ENCODE peak calls at places on chromosomes 5 and 9, in ten cellular contexts. O, W, Z, B, L, S, D, F, J and M are unnamed samples.

GRCh38 chr5:172816887-172817418 is 17.1 kb upstream of the ERGIC1 start:
- DNase-seq in O (no peak), W (no peak), Z (no peak), B (no peak), L (no peak), S (peak; percentile 77), D (peak; percentile 77), F (no peak), J (peak; percentile 59), M (no peak)

GRCh38 chr9:27338527-27338903 is 41.6 kb upstream of the EQTN start:
- DNase-seq in O (no peak), W (no peak), Z (no peak), B (no peak), L (no peak), S (no peak), D (no peak), F (no peak), J (no peak), M (no peak)

GRCh38 chr9:79656127-79656526 is 84.4 kb downstream of the TLE4 start:
- DNase-seq in O (no peak), W (no peak), Z (no peak), B (no peak), L (no peak), S (no peak), D (no peak), F (no peak), J (no peak), M (no peak)

GRCh38 chr9:121862371-121862970 is 211.0 kb downstream of the DAB2IP start:
- DNase-seq in O (no peak), W (no peak), Z (no peak), B (no peak), L (no peak), S (no peak), D (no peak), F (no peak), J (no peak), M (no peak)

GRCh38 chr5:180370861-180371641 is 17.9 kb upstream of the GFPT2 start:
- DNase-seq in O (peak; percentile 57), W (no peak), Z (no peak), B (no peak), L (no peak), S (no peak), D (no peak), F (no peak), J (no peak), M (no peak)

GRCh38 chr5:71455427-71456361 is at the start of gene BDP1:
- DNase-seq in O (peak; percentile 88), W (peak; percentile 92), Z (peak; percentile 98), B (peak; percentile 77), L (peak; percentile 94), S (peak; percentile 98), D (peak; percentile 91), F (peak; percentile 98), J (peak; percentile 94), M (peak; percentile 77)

GRCh38 chr9:109192732-109193361 is 25.8 kb upstream of the FRRS1L start:
- DNase-seq in O (peak; percentile 75), W (no peak), Z (no peak), B (peak; percentile 31), L (no peak), S (no peak), D (peak; percentile 22), F (no peak), J (peak; percentile 38), M (no peak)

GRCh38 chr5:306011-306805 is 15.3 kb upstream of the AHRR start:
- DNase-seq in O (no peak), W (no peak), Z (no peak), B (no peak), L (no peak), S (no peak), D (no peak), F (no peak), J (no peak), M (no peak)

GRCh38 chr5:131379723-131380122 is 115.9 kb downstream of the CDC42SE2 start:
- DNase-seq in O (no peak), W (peak; percentile 43), Z (peak; percentile 28), B (no peak), L (peak; percentile 28), S (no peak), D (peak; percentile 27), F (peak; percentile 66), J (peak; percentile 61), M (peak; percentile 75)

GRCh38 chr9:95008151-95008771 is 281.8 kb downstream of the AOPEP start:
- DNase-seq in O (no peak), W (no peak), Z (no peak), B (no peak), L (no peak), S (peak; percentile 63), D (no peak), F (no peak), J (peak; percentile 29), M (no peak)

GRCh38 chr5:54113060-54113459 is 197.3 kb downstream of the ARL15 start:
- DNase-seq in O (no peak), W (no peak), Z (no peak), B (no peak), L (no peak), S (no peak), D (no peak), F (no peak), J (no peak), M (no peak)

GRCh38 chr9:131416509-131416908 is 22.6 kb downstream of the PRRC2B start:
- DNase-seq in O (no peak), W (no peak), Z (no peak), B (no peak), L (no peak), S (no peak), D (no peak), F (no peak), J (no peak), M (no peak)

GRCh38 chr5:135488727-135489465 is 36.7 kb upstream of the TIFAB start:
- DNase-seq in O (peak; percentile 88), W (no peak), Z (no peak), B (peak; percentile 62), L (no peak), S (peak; percentile 85), D (peak; percentile 68), F (no peak), J (peak; percentile 76), M (no peak)

GRCh38 chr5:123705741-123706140 is 193.8 kb downstream of the CSNK1G3 start:
- DNase-seq in O (no peak), W (no peak), Z (no peak), B (no peak), L (no peak), S (peak; percentile 60), D (no peak), F (no peak), J (peak; percentile 20), M (no peak)

GRCh38 chr9:94140418-94140780 is 56.1 kb downstream of the PTPDC1 start:
- DNase-seq in O (no peak), W (no peak), Z (no peak), B (no peak), L (no peak), S (no peak), D (no peak), F (no peak), J (peak; percentile 79), M (no peak)

GRCh38 chr9:77879344-77880089 is 152.1 kb downstream of the GNAQ start:
- DNase-seq in O (no peak), W (no peak), Z (no peak), B (no peak), L (no peak), S (no peak), D (no peak), F (no peak), J (peak; percentile 30), M (no peak)

GRCh38 chr5:82912462-82912861 is 164.7 kb downstream of the TMEM167A start:
- DNase-seq in O (no peak), W (no peak), Z (no peak), B (no peak), L (no peak), S (no peak), D (no peak), F (no peak), J (no peak), M (no peak)

GRCh38 chr5:107739661-107740060 is 68.9 kb upstream of the EFNA5 start:
- DNase-seq in O (no peak), W (no peak), Z (no peak), B (no peak), L (no peak), S (no peak), D (no peak), F (no peak), J (peak; percentile 72), M (no peak)

GRCh38 chr5:40866844-40867243 is 25.7 kb downstream of the CARD6 start:
- DNase-seq in O (no peak), W (no peak), Z (no peak), B (no peak), L (no peak), S (no peak), D (no peak), F (no peak), J (no peak), M (no peak)

GRCh38 chr9:76049341-76049740 is 158.9 kb downstream of the PCSK5 start:
- DNase-seq in O (no peak), W (no peak), Z (no peak), B (no peak), L (no peak), S (no peak), D (no peak), F (no peak), J (no peak), M (no peak)

GRCh38 chr5:61311836-61312808 is 19.9 kb upstream of the ZSWIM6 start:
- DNase-seq in O (no peak), W (no peak), Z (no peak), B (no peak), L (no peak), S (peak; percentile 73), D (no peak), F (no peak), J (peak; percentile 95), M (no peak)

GRCh38 chr5:14286574-14287399 is 143.6 kb downstream of the TRIO start:
- DNase-seq in O (no peak), W (no peak), Z (no peak), B (no peak), L (peak; percentile 44), S (no peak), D (no peak), F (no peak), J (no peak), M (peak; percentile 86)

GRCh38 chr5:73030995-73031394 is 75.2 kb downstream of the FCHO2 start:
- DNase-seq in O (no peak), W (no peak), Z (no peak), B (no peak), L (no peak), S (peak; percentile 84), D (peak; percentile 11), F (no peak), J (peak; percentile 75), M (no peak)

GRCh38 chr5:144315994-144316634 is 145.4 kb downstream of the KCTD16 start:
- DNase-seq in O (no peak), W (no peak), Z (no peak), B (no peak), L (no peak), S (no peak), D (no peak), F (no peak), J (no peak), M (no peak)

GRCh38 chr9:90802534-90802933 is 915 bp downstream of the SYK start:
- DNase-seq in O (no peak), W (no peak), Z (no peak), B (no peak), L (no peak), S (no peak), D (no peak), F (no peak), J (no peak), M (no peak)

GRCh38 chr9:124869986-124870560 is 8.1 kb downstream of the ARPC5L start:
- DNase-seq in O (no peak), W (peak; percentile 67), Z (peak; percentile 66), B (no peak), L (peak; percentile 69), S (peak; percentile 47), D (no peak), F (peak; percentile 85), J (peak; percentile 32), M (peak; percentile 61)

GRCh38 chr9:33737811-33738606 is 57.4 kb upstream of the PRSS3 start:
- DNase-seq in O (peak; percentile 18), W (no peak), Z (no peak), B (no peak), L (peak; percentile 41), S (peak; percentile 77), D (peak; percentile 47), F (no peak), J (peak; percentile 63), M (no peak)

GRCh38 chr5:123001801-123002200 is 34.7 kb downstream of the PPIC start:
- DNase-seq in O (no peak), W (no peak), Z (no peak), B (no peak), L (no peak), S (no peak), D (no peak), F (no peak), J (no peak), M (no peak)